ENCODE peak calls at places on chromosomes 12 and 14, in six cellular contexts. I is GM04504, M is neural crest cell, C is bronchial epithelial cell, Q is kidney tubule cell, P is Kasumi-1. E is an unnamed sample.

GRCh38 chr12:91355150-91356006 is 172.8 kb upstream of the DCN start:
- DNase-seq in I (peak; percentile 64), M (peak; percentile 62), C (peak; percentile 64), Q (peak; percentile 69), P (peak; percentile 82), E (no peak)

GRCh38 chr12:127008758-127009403 is 1258.1 kb upstream of the TMEM132C start:
- DNase-seq in I (no peak), M (no peak), C (no peak), Q (no peak), P (no peak), E (no peak)

GRCh38 chr12:132772551-132772950 is 10.9 kb upstream of the ANKLE2 start:
- DNase-seq in I (no peak), M (no peak), C (no peak), Q (no peak), P (no peak), E (no peak)

GRCh38 chr12:8648598-8649205 is 13.9 kb downstream of the MFAP5 start:
- DNase-seq in I (no peak), M (no peak), C (no peak), Q (no peak), P (no peak), E (peak; percentile 60)

GRCh38 chr12:41277019-41277770 is 89.1 kb downstream of the PDZRN4 start:
- DNase-seq in I (peak; percentile 6), M (peak; percentile 28), C (peak; percentile 33), Q (peak; percentile 54), P (peak; percentile 63), E (no peak)

GRCh38 chr14:101109347-101109638 is 205.8 kb upstream of the RTL1 start:
- DNase-seq in I (no peak), M (no peak), C (no peak), Q (no peak), P (no peak), E (peak; percentile 5)

GRCh38 chr12:90628213-90628612 is 326.8 kb downstream of the CCER1 start:
- DNase-seq in I (no peak), M (no peak), C (peak; percentile 26), Q (no peak), P (peak; percentile 4), E (no peak)

GRCh38 chr12:133058203-133059125 is 21.2 kb downstream of the ZNF84 start:
- DNase-seq in I (no peak), M (no peak), C (no peak), Q (no peak), P (peak; percentile 6), E (no peak)

GRCh38 chr12:84191779-84192178 is 720.8 kb downstream of the SLC6A15 start:
- DNase-seq in I (no peak), M (no peak), C (peak; percentile 64), Q (no peak), P (no peak), E (no peak)

GRCh38 chr12:122517877-122518276 is 8.9 kb downstream of the RSRC2 start:
- DNase-seq in I (peak; percentile 89), M (no peak), C (no peak), Q (peak; percentile 90), P (no peak), E (no peak)

GRCh38 chr12:123064356-123064755 is 83.9 kb downstream of the ARL6IP4 start:
- DNase-seq in I (no peak), M (no peak), C (no peak), Q (no peak), P (no peak), E (no peak)

GRCh38 chr12:81798294-81798693 is 39.1 kb upstream of the PPFIA2 start:
- DNase-seq in I (no peak), M (no peak), C (no peak), Q (no peak), P (no peak), E (no peak)

GRCh38 chr12:47735649-47736048 is 10.4 kb upstream of the ENDOU start:
- DNase-seq in I (no peak), M (no peak), C (peak; percentile 48), Q (no peak), P (no peak), E (no peak)

GRCh38 chr12:31225656-31226535 is 100.1 kb downstream of the SINHCAF start:
- DNase-seq in I (no peak), M (no peak), C (no peak), Q (no peak), P (no peak), E (no peak)

GRCh38 chr12:96237465-96238077 is 43.4 kb downstream of the ELK3 start:
- DNase-seq in I (peak; percentile 94), M (no peak), C (peak; percentile 87), Q (peak; percentile 50), P (peak; percentile 96), E (peak; percentile 25)

GRCh38 chr12:32379213-32379612 is 20.1 kb upstream of the FGD4 start:
- DNase-seq in I (no peak), M (no peak), C (no peak), Q (no peak), P (no peak), E (no peak)

GRCh38 chr14:100030441-100031153 is 34.6 kb upstream of the EVL start:
- DNase-seq in I (peak; percentile 87), M (no peak), C (peak; percentile 92), Q (peak; percentile 84), P (no peak), E (no peak)

GRCh38 chr12:62260733-62261683 is 804 bp downstream of the USP15 start:
- DNase-seq in I (no peak), M (peak; percentile 2), C (peak; percentile 61), Q (peak; percentile 74), P (peak; percentile 99), E (peak; percentile 74)

GRCh38 chr12:644818-645552 is 18.3 kb downstream of the NINJ2 start:
- DNase-seq in I (no peak), M (no peak), C (no peak), Q (no peak), P (no peak), E (no peak)

GRCh38 chr14:69615471-69616407 is 4.3 kb downstream of the SUSD6 start:
- DNase-seq in I (peak; percentile 75), M (no peak), C (peak; percentile 48), Q (peak; percentile 76), P (peak; percentile 82), E (peak; percentile 52)

GRCh38 chr12:25994901-25995625 is 36.6 kb downstream of the RASSF8 start:
- DNase-seq in I (no peak), M (no peak), C (no peak), Q (no peak), P (no peak), E (no peak)

GRCh38 chr12:117120787-117121186 is 21.6 kb upstream of the TESC start:
- DNase-seq in I (no peak), M (no peak), C (no peak), Q (no peak), P (no peak), E (no peak)

GRCh38 chr14:76546426-76547221 is 170.7 kb downstream of the ESRRB start:
- DNase-seq in I (no peak), M (peak; percentile 43), C (peak; percentile 66), Q (peak; percentile 38), P (peak; percentile 44), E (no peak)

GRCh38 chr12:132423251-132424117 is 66.5 kb upstream of the FBRSL1 start:
- DNase-seq in I (no peak), M (peak; percentile 48), C (no peak), Q (peak; percentile 8), P (no peak), E (no peak)

GRCh38 chr14:36768638-36769337 is 107.1 kb downstream of the PAX9 start:
- DNase-seq in I (no peak), M (no peak), C (no peak), Q (no peak), P (no peak), E (no peak)

GRCh38 chr14:72565200-72565599 is 328.7 kb downstream of the DPF3 start:
- DNase-seq in I (no peak), M (no peak), C (no peak), Q (no peak), P (no peak), E (no peak)

GRCh38 chr14:50001146-50001998 is 108.5 kb downstream of the ARF6 start:
- DNase-seq in I (peak; percentile 92), M (no peak), C (peak; percentile 92), Q (peak; percentile 92), P (no peak), E (peak; percentile 77)

GRCh38 chr12:116284401-116284800 is 6.9 kb upstream of the MED13L start:
- DNase-seq in I (no peak), M (no peak), C (no peak), Q (no peak), P (peak; percentile 29), E (no peak)

GRCh38 chr12:91704446-91704845 is 441.2 kb downstream of the BTG1 start:
- DNase-seq in I (no peak), M (no peak), C (peak; percentile 83), Q (peak; percentile 60), P (no peak), E (no peak)